ENCODE peak calls at places on chromosomes 3 and 15, in five cellular contexts. H is epithelial cell of esophagus, X is HFF-Myc, R is HepG2, T is uterus. J is an unnamed sample.

GRCh38 chr3:47406762-47407149 is 25.9 kb downstream of the PTPN23 start:
- DNase-seq in H (no peak), X (no peak), R (no peak), T (no peak), J (no peak)

GRCh38 chr3:24640330-24640877 is 145.8 kb upstream of the THRB start:
- DNase-seq in H (peak), X (peak), R (peak), T (no peak), J (no peak)

GRCh38 chr15:59993950-59994401 is 10.1 kb upstream of the FOXB1 start:
- DNase-seq in H (no peak), X (no peak), R (no peak), T (no peak), J (no peak)

GRCh38 chr3:55370272-55370671 is 116.8 kb downstream of the WNT5A start:
- DNase-seq in H (no peak), X (no peak), R (no peak), T (peak), J (no peak)

GRCh38 chr3:161264771-161265343 is 43.7 kb downstream of the NMD3 start:
- DNase-seq in H (no peak), X (no peak), R (peak), T (no peak), J (no peak)

GRCh38 chr15:51634591-51635198 is 12.1 kb upstream of the DMXL2 start:
- DNase-seq in H (no peak), X (no peak), R (no peak), T (no peak), J (no peak)

GRCh38 chr3:119323401-119324107 is 29.4 kb downstream of the ARHGAP31 start:
- DNase-seq in H (peak), X (no peak), R (no peak), T (no peak), J (no peak)

GRCh38 chr3:23165571-23165970 is 37.6 kb upstream of the UBE2E2 start:
- DNase-seq in H (peak), X (no peak), R (no peak), T (no peak), J (no peak)

GRCh38 chr3:116579843-116580242 is 129.7 kb upstream of the TUSC7 start:
- DNase-seq in H (peak), X (peak), R (peak), T (no peak), J (no peak)

GRCh38 chr3:185825639-185826481 is 1.0 kb upstream of the IGF2BP2 start:
- DNase-seq in H (peak), X (no peak), R (no peak), T (peak), J (no peak)

GRCh38 chr3:57992430-57993213 is 15.6 kb upstream of the FLNB start:
- DNase-seq in H (no peak), X (no peak), R (peak), T (no peak), J (no peak)

GRCh38 chr3:55526332-55527030 is 39.4 kb upstream of the WNT5A start:
- DNase-seq in H (no peak), X (no peak), R (peak), T (no peak), J (no peak)

GRCh38 chr3:146065573-146066006 is 95.4 kb downstream of the PLOD2 start:
- DNase-seq in H (peak), X (peak), R (peak), T (peak), J (no peak)

GRCh38 chr3:197541756-197542539 is 13.8 kb downstream of the BDH1 start:
- DNase-seq in H (peak), X (peak), R (no peak), T (peak), J (no peak)

GRCh38 chr3:55725681-55726500 is 238.8 kb upstream of the WNT5A start:
- DNase-seq in H (no peak), X (no peak), R (no peak), T (no peak), J (no peak)

GRCh38 chr3:58271901-58272501 is 34.0 kb upstream of the RPP14 start:
- DNase-seq in H (peak), X (peak), R (no peak), T (no peak), J (no peak)

DNA sequence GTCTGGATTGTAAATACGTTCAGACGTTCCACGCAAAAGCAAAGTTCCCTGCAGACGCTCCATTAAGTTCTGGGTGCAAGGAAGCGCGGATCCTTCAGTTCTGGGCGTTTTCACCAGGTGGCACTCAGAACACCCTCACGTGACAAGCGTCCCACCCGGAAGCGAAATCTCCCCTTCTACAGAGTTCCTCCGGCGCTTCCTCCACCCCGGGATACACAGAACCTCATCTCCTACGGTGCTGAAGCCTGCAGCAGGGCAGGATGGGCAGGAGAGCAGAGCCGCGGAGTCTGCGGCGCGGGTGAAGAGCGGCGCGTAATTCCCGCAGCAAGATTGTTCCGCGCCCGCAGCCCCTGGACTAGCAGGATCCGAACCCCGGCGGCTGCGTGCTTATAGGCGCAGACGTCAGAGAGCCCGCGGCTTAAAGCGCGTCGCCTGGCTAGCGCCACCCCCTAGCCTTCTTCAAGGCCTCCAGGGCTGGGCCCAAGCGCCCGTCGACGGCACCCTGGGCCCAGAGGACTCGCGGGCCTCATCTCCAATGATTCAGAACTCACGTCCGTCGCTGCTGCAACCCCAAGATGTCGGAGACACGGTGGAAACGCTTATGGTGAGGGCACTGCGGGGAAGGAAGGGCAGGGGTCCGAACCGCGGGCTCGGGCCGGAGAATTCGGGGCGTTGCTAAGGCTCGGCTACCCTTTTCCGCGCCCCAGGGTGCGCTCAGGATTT is at the start of gene SLC25A38:
- DNase-seq in H (peak), X (peak), R (peak), T (peak), J (peak)
- TF ChIP-seq CTCF in H (peak), X (no peak), R (peak), T (peak), J (no peak)

DNA sequence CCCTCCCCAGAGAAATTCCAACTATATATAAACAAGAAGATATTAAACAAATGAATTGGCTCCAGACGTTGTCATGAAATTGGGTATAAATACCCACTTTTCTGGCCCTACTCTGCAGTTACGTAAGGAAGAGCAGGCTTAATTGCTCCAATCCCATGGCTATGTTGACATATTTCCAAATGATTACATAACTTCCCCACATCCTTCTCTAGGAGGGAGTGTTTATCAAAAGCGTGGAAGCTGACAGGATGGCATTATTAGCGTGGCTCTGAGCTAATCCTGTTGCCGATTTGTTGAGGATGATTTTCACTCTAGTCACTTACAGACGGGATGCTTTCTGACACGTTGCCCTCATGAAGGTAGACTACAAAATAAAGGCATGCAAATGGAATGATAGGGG is 347.5 kb upstream of the TMCO5A start:
- DNase-seq in H (no peak), X (peak), R (no peak), T (no peak), J (no peak)
- H3K4me3 ChIP-seq in H (no peak), X (no peak), R (no peak), T (no peak), J (no peak)

GRCh38 chr3:11846281-11847034 is at the start of gene TAMM41:
- DNase-seq in H (peak), X (peak), R (peak), T (peak), J (peak)

GRCh38 chr3:11850003-11850402 is 3.3 kb upstream of the TAMM41 start:
- DNase-seq in H (no peak), X (no peak), R (no peak), T (no peak), J (no peak)

GRCh38 chr3:11845661-11846060 is 1.0 kb downstream of the TAMM41 start:
- DNase-seq in H (peak), X (no peak), R (no peak), T (no peak), J (no peak)

GRCh38 chr3:11847035-11847394 is 330 bp upstream of the TAMM41 start:
- DNase-seq in H (no peak), X (no peak), R (no peak), T (no peak), J (no peak)

GRCh38 chr3:11847607-11848006 is 922 bp upstream of the TAMM41 start:
- DNase-seq in H (peak), X (no peak), R (peak), T (no peak), J (no peak)
- TF ChIP-seq CTCF in H (peak), X (no peak), R (peak), T (no peak), J (no peak)

GRCh38 chr15:99153026-99153535 is 48.2 kb downstream of the SYNM start:
- DNase-seq in H (no peak), X (no peak), R (no peak), T (no peak), J (no peak)

GRCh38 chr15:99155961-99156443 is 51.1 kb downstream of the SYNM start:
- DNase-seq in H (peak), X (no peak), R (peak), T (no peak), J (no peak)

GRCh38 chr15:99158626-99159412 is 53.9 kb downstream of the SYNM start:
- DNase-seq in H (no peak), X (no peak), R (no peak), T (no peak), J (no peak)

GRCh38 chr15:99154271-99154670 is 49.4 kb downstream of the SYNM start:
- DNase-seq in H (no peak), X (no peak), R (no peak), T (no peak), J (no peak)

GRCh38 chr15:99157456-99157855 is 52.6 kb downstream of the SYNM start:
- DNase-seq in H (no peak), X (no peak), R (no peak), T (no peak), J (no peak)
- H3K4me3 ChIP-seq in H (no peak), X (no peak), R (no peak), T (no peak), J (no peak)